ENCODE peak calls at places on chromosome 12, in five cellular contexts. D, K, H, A and Q are unnamed samples.
A peak's percentile ranks its signal among the peaks of the same experiment; 100 is the strongest.

GRCh38 chr12:128570191-128571065 is 253.3 kb downstream of the SLC15A4 start:
- DNase-seq in D (no peak), K (no peak), H (no peak), A (no peak), Q (no peak)

GRCh38 chr12:8697120-8697475 is 693 bp upstream of the RIMKLB start:
- DNase-seq in D (peak; percentile 53), K (peak; percentile 15), H (no peak), A (peak; percentile 47), Q (no peak)

GRCh38 chr12:19572920-19573558 is 133.7 kb downstream of the AEBP2 start:
- DNase-seq in D (peak; percentile 53), K (no peak), H (no peak), A (no peak), Q (peak; percentile 61)

GRCh38 chr12:90995041-90995440 is 9.7 kb downstream of the EPYC start:
- DNase-seq in D (no peak), K (no peak), H (no peak), A (no peak), Q (no peak)

GRCh38 chr12:132204064-132204821 is 60.0 kb downstream of the NOC4L start:
- DNase-seq in D (no peak), K (no peak), H (no peak), A (no peak), Q (no peak)

GRCh38 chr12:3559601-3560294 is 68.7 kb downstream of the PRMT8 start:
- DNase-seq in D (no peak), K (no peak), H (no peak), A (no peak), Q (no peak)

GRCh38 chr12:71157601-71158233 is at the start of gene TSPAN8:
- DNase-seq in D (no peak), K (peak; percentile 76), H (no peak), A (no peak), Q (no peak)

GRCh38 chr12:57208946-57209282 is 7.7 kb upstream of the NXPH4 start:
- DNase-seq in D (no peak), K (no peak), H (no peak), A (no peak), Q (no peak)

GRCh38 chr12:29754235-29755189 is 29.2 kb downstream of the TMTC1 start:
- DNase-seq in D (no peak), K (peak; percentile 14), H (no peak), A (no peak), Q (no peak)

GRCh38 chr12:72272731-72273498 is 745 bp downstream of the TRHDE start:
- DNase-seq in D (peak; percentile 63), K (no peak), H (peak; percentile 34), A (peak; percentile 19), Q (peak; percentile 62)

GRCh38 chr12:71727958-71728357 is 26.7 kb upstream of the RAB21 start:
- DNase-seq in D (no peak), K (no peak), H (no peak), A (no peak), Q (no peak)

GRCh38 chr12:59736786-59737185 is 141.0 kb downstream of the SLC16A7 start:
- DNase-seq in D (peak; percentile 94), K (no peak), H (no peak), A (no peak), Q (peak; percentile 32)

GRCh38 chr12:128573907-128574306 is 249.9 kb downstream of the SLC15A4 start:
- DNase-seq in D (no peak), K (no peak), H (no peak), A (no peak), Q (peak; percentile 73)

GRCh38 chr12:62191747-62192485 is 68.3 kb upstream of the USP15 start:
- DNase-seq in D (peak; percentile 19), K (no peak), H (no peak), A (no peak), Q (peak; percentile 38)

GRCh38 chr12:65121049-65121955 is at the start of gene WIF1:
- DNase-seq in D (no peak), K (peak; percentile 39), H (peak; percentile 65), A (peak; percentile 26), Q (peak; percentile 54)

GRCh38 chr12:131754184-131754583 is 43.3 kb downstream of the SFSWAP start:
- DNase-seq in D (no peak), K (no peak), H (no peak), A (no peak), Q (no peak)

GRCh38 chr12:68290126-68290525 is 36.7 kb upstream of the IL22 start:
- DNase-seq in D (peak; percentile 12), K (no peak), H (no peak), A (no peak), Q (no peak)

GRCh38 chr12:131002271-131002670 is 48.6 kb downstream of the ADGRD1 start:
- DNase-seq in D (no peak), K (no peak), H (no peak), A (no peak), Q (no peak)

GRCh38 chr12:113403435-113404415 is at the start of gene SDS:
- DNase-seq in D (no peak), K (no peak), H (peak; percentile 70), A (no peak), Q (no peak)

GRCh38 chr12:53726946-53727309 is 324 bp downstream of the CALCOCO1 start:
- DNase-seq in D (no peak), K (no peak), H (no peak), A (no peak), Q (no peak)

GRCh38 chr12:75862692-75863471 is 168.7 kb downstream of the PHLDA1 start:
- DNase-seq in D (peak; percentile 78), K (no peak), H (no peak), A (no peak), Q (no peak)

GRCh38 chr12:29320295-29321090 is 60.5 kb downstream of the ERGIC2 start:
- DNase-seq in D (peak; percentile 92), K (no peak), H (no peak), A (no peak), Q (no peak)

GRCh38 chr12:131218291-131219172 is 264.8 kb downstream of the ADGRD1 start:
- DNase-seq in D (no peak), K (no peak), H (no peak), A (no peak), Q (no peak)

GRCh38 chr12:90335561-90335960 is 619.4 kb downstream of the CCER1 start:
- DNase-seq in D (no peak), K (no peak), H (no peak), A (no peak), Q (no peak)

GRCh38 chr12:69275471-69275891 is 36.1 kb downstream of the CPSF6 start:
- DNase-seq in D (no peak), K (no peak), H (no peak), A (no peak), Q (no peak)

GRCh38 chr12:53676715-53677611 is 1.1 kb upstream of the ATP5MC2 start:
- DNase-seq in D (no peak), K (no peak), H (peak; percentile 60), A (no peak), Q (peak; percentile 61)

GRCh38 chr12:77116277-77116676 is 50.9 kb upstream of the E2F7 start:
- DNase-seq in D (peak; percentile 63), K (no peak), H (no peak), A (no peak), Q (no peak)

GRCh38 chr12:104823985-104824441 is 134.1 kb downstream of the SLC41A2 start:
- DNase-seq in D (no peak), K (no peak), H (peak; percentile 59), A (no peak), Q (peak; percentile 52)

GRCh38 chr12:65025070-65025469 is 96.0 kb downstream of the WIF1 start:
- DNase-seq in D (no peak), K (no peak), H (no peak), A (no peak), Q (no peak)

GRCh38 chr12:57242691-57243454 is 8.1 kb downstream of the STAC3 start:
- DNase-seq in D (no peak), K (no peak), H (no peak), A (peak; percentile 68), Q (peak; percentile 97)

GRCh38 chr12:20967756-20968155 is 157.3 kb downstream of the SLCO1B3 start:
- DNase-seq in D (no peak), K (no peak), H (no peak), A (no peak), Q (no peak)

GRCh38 chr12:20969766-20970165 is 159.3 kb downstream of the SLCO1B3 start:
- DNase-seq in D (no peak), K (no peak), H (no peak), A (no peak), Q (no peak)
- TF ChIP-seq CTCF in D (no peak), K (no peak), H (no peak), A (no peak), Q (no peak)

GRCh38 chr12:124750787-124751471 is 112.7 kb downstream of the SCARB1 start:
- DNase-seq in D (no peak), K (no peak), H (no peak), A (no peak), Q (no peak)
- TF ChIP-seq CTCF in D (peak; percentile 33), K (no peak), H (no peak), A (no peak), Q (no peak)

GRCh38 chr12:6664902-6665301 is 2.0 kb upstream of the ING4 start:
- DNase-seq in D (no peak), K (no peak), H (no peak), A (no peak), Q (no peak)

GRCh38 chr12:6662906-6663742 is at the start of gene ING4:
- DNase-seq in D (peak; percentile 100), K (peak; percentile 100), H (peak; percentile 98), A (peak; percentile 88), Q (peak; percentile 88)

GRCh38 chr12:6666211-6666610 is 3.3 kb upstream of the ING4 start:
- DNase-seq in D (no peak), K (no peak), H (no peak), A (no peak), Q (no peak)

GRCh38 chr12:6672143-6672542 is 9.2 kb upstream of the ING4 start:
- DNase-seq in D (no peak), K (no peak), H (no peak), A (no peak), Q (no peak)

GRCh38 chr12:6667559-6668210 is 4.8 kb upstream of the ING4 start:
- DNase-seq in D (no peak), K (no peak), H (no peak), A (no peak), Q (no peak)
- TF ChIP-seq CTCF in D (no peak), K (no peak), H (no peak), A (no peak), Q (no peak)

DNA sequence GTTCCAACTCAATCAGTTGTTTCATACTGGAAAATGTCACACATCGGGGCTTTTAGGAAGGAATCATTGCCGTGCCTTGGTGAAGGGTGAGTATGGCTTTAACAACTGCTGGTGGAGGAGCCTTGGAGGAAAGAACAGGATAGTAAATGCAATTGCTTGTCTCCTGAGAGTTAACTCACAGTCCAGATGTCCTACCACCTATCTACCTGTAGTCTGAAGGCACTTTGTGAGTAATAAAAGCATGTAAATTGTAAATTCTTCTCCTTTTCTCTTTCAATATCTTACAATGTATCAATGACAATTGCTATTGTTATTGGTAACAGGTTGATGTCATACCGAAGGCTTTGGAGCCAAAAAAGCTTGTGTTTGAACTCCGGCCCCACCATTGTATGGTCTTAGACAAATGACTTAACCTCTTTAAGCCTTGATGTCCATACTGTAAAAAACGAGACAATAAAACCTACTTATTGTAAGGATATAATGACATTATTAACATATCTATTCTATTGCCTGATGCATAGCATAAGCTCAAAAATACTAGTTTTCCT is 397.4 kb downstream of the ADAMTS20 start:
- DNase-seq in D (no peak), K (no peak), H (no peak), A (no peak), Q (no peak)
- TF ChIP-seq CTCF in D (no peak), K (no peak), H (no peak), A (no peak), Q (no peak)

GRCh38 chr12:52371716-52372115 is 4.4 kb upstream of the KRT85 start:
- DNase-seq in D (no peak), K (no peak), H (no peak), A (no peak), Q (no peak)
- TF ChIP-seq CTCF in D (no peak), K (no peak), H (no peak), A (no peak), Q (no peak)

GRCh38 chr12:49733219-49734017 is 7.9 kb upstream of the TMBIM6 start:
- DNase-seq in D (no peak), K (no peak), H (no peak), A (no peak), Q (peak; percentile 25)
- TF ChIP-seq CTCF in D (peak; percentile 29), K (no peak), H (no peak), A (no peak), Q (no peak)